ENCODE peak calls at places on chromosome 21, in four cellular contexts. V, E, P and O are unnamed samples.

GRCh38 chr21:27818847-27819246 is 852.0 kb upstream of the ADAMTS5 start:
- DNase-seq in V (no peak), E (peak; percentile 62), P (no peak), O (no peak)

GRCh38 chr21:38965910-38966504 is 160.3 kb downstream of the ETS2 start:
- DNase-seq in V (peak; percentile 80), E (no peak), P (peak; percentile 86), O (no peak)

GRCh38 chr21:38848187-38848609 is 42.5 kb downstream of the ETS2 start:
- DNase-seq in V (no peak), E (no peak), P (no peak), O (no peak)

GRCh38 chr21:41204736-41205135 is 36.8 kb downstream of the BACE2 start:
- DNase-seq in V (no peak), E (no peak), P (no peak), O (no peak)

GRCh38 chr21:31459457-31459856 is 115.4 kb upstream of the TIAM1 start:
- DNase-seq in V (peak; percentile 72), E (no peak), P (peak; percentile 70), O (no peak)

GRCh38 chr21:37166733-37167132 is 93.7 kb downstream of the TTC3 start:
- DNase-seq in V (peak; percentile 48), E (no peak), P (peak; percentile 51), O (no peak)

GRCh38 chr21:16169102-16169511 is 439.3 kb downstream of the USP25 start:
- DNase-seq in V (no peak), E (peak; percentile 9), P (no peak), O (peak; percentile 82)

GRCh38 chr21:26945916-26946315 is 21.0 kb downstream of the ADAMTS5 start:
- DNase-seq in V (peak; percentile 54), E (no peak), P (peak; percentile 7), O (no peak)

GRCh38 chr21:37380349-37381323 is 14.1 kb downstream of the DYRK1A start:
- DNase-seq in V (no peak), E (no peak), P (peak; percentile 50), O (no peak)

GRCh38 chr21:40714516-40714915 is 132.4 kb downstream of the DSCAM start:
- DNase-seq in V (no peak), E (peak; percentile 38), P (no peak), O (no peak)

GRCh38 chr21:31335957-31336738 is 7.9 kb downstream of the TIAM1 start:
- DNase-seq in V (no peak), E (peak; percentile 74), P (no peak), O (peak; percentile 96)

GRCh38 chr21:31848339-31848985 is 24.4 kb upstream of the HUNK start:
- DNase-seq in V (no peak), E (no peak), P (no peak), O (no peak)

GRCh38 chr21:28099296-28099695 is 893.4 kb downstream of the LTN1 start:
- DNase-seq in V (no peak), E (peak; percentile 3), P (no peak), O (peak; percentile 25)

GRCh38 chr21:33211732-33212131 is 18.0 kb upstream of the IFNAR2 start:
- DNase-seq in V (no peak), E (no peak), P (no peak), O (no peak)

GRCh38 chr21:19792004-19792403 is 1206.2 kb upstream of the NCAM2 start:
- DNase-seq in V (no peak), E (no peak), P (no peak), O (no peak)

GRCh38 chr21:17519208-17519738 is 6.4 kb downstream of the CXADR start:
- DNase-seq in V (no peak), E (no peak), P (no peak), O (no peak)

GRCh38 chr21:29092102-29092959 is 18.9 kb upstream of the CCT8 start:
- DNase-seq in V (no peak), E (peak; percentile 52), P (no peak), O (peak; percentile 61)

GRCh38 chr21:40371329-40371728 is 475.6 kb downstream of the DSCAM start:
- DNase-seq in V (no peak), E (no peak), P (no peak), O (no peak)

GRCh38 chr21:25913488-25913887 is 178.7 kb downstream of the GABPA start:
- DNase-seq in V (no peak), E (no peak), P (peak; percentile 18), O (no peak)

GRCh38 chr21:31383770-31384169 is 39.7 kb upstream of the TIAM1 start:
- DNase-seq in V (peak; percentile 13), E (no peak), P (no peak), O (no peak)

GRCh38 chr21:10430007-10430406 is 91.4 kb upstream of the TPTE start:
- DNase-seq in V (no peak), E (no peak), P (no peak), O (no peak)

GRCh38 chr21:28482657-28483056 is 510.0 kb downstream of the LTN1 start:
- DNase-seq in V (no peak), E (no peak), P (no peak), O (no peak)

GRCh38 chr21:40602105-40602504 is 244.9 kb downstream of the DSCAM start:
- DNase-seq in V (no peak), E (no peak), P (no peak), O (no peak)

GRCh38 chr21:17461582-17461981 is 51.3 kb upstream of the CXADR start:
- DNase-seq in V (no peak), E (peak; percentile 44), P (no peak), O (peak; percentile 22)

GRCh38 chr21:14600569-14601308 is 54.6 kb upstream of the SAMSN1 start:
- DNase-seq in V (no peak), E (no peak), P (no peak), O (no peak)
- H3K9ac ChIP-seq in V (no peak overlapping the region), E (no peak overlapping the region), P (no peak overlapping the region), O (no peak overlapping the region)

DNA sequence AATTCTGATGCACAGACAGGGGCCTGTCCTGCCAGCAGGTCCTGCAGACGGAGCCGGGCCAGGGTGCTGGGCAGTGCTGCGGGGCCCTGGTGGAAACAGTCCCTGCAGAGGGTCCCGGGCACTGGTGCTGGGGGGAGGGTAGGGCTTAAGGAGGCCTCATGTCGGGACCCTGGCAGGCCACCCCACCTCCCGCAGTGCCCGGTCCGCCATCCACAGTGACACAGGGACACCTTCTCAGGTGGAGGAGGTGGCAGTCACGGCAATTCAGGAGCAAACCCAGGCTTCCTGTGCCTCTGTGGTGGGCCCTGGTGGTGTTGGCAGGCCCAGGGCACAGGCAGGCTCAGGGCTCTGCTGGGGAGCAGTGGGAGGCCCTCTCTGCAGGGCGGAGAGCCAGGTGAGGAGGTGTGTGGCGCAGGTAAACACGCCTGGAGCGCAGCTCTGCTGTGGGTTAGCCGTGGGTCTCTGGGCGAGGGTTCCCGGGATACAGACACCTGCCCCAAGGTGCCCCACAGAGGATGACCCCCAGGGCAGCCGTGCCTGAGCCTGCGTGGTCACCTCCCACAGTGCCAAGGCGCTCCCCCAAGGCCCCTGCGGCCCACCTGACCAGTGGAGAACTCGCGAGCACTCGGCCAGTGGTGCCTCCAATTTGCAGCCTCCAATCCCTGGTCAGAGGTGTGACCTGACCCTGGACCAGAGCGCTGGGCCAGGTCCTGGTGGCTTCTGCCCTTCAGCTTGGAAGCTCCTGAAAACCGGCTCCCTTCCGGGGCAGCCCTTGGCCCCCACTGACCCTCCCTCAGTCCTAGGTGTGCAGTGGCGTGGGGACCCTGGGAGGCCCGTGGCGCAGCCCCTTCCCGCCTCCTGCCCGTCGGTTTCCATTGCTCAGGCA is 19.2 kb downstream of the COL18A1 start:
- DNase-seq in V (peak; percentile 46), E (no peak), P (no peak), O (no peak)
- H3K9ac ChIP-seq in V (no peak overlapping the region), E (no peak overlapping the region), P (no peak overlapping the region), O (no peak overlapping the region)

GRCh38 chr21:42373181-42373907 is 7.0 kb upstream of the TFF1 start:
- DNase-seq in V (no peak), E (no peak), P (no peak), O (no peak)

GRCh38 chr21:42369821-42370220 is 3.5 kb upstream of the TFF1 start:
- DNase-seq in V (no peak), E (no peak), P (no peak), O (no peak)

GRCh38 chr21:42374457-42374856 is 8.1 kb upstream of the TFF1 start:
- DNase-seq in V (no peak), E (no peak), P (no peak), O (no peak)

GRCh38 chr21:42373908-42374455 is 7.6 kb upstream of the TFF1 start:
- DNase-seq in V (no peak), E (no peak), P (no peak), O (no peak)

DNA sequence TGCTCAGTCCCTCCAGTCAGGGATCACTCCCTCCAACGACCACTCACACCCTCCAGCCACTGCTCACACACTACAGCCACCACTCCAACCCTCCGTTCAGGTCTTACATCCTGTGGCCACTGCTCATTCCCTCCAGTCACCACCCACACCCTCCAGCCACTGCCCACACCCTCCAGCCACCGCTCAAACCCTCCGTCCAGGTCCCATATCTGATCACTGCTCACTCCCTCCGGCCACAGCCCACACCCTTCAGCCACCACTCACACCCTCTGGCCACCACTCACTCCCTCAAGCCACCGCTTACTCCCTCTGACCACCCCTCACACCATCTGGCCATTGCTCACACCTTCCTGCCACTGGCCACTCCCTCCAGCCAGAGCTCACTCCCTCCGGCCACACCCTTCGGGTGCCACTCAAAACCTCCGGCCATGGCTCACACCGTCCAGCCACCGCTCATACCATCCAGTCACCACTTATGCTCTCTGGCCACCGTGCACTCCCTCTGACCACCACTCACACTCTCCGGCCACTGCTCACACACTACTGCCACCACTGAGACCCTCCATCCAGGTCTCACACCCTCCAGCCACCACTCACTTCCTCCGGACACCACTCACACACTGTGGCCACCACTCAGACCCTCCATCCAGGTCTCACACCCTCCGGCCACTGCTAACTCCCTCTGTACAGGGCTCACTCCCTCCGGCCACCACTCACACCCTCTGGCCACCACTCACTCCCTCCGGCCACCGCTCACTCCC is 4.7 kb upstream of the TFF1 start:
- DNase-seq in V (no peak), E (no peak), P (no peak), O (no peak)
- H3K9ac ChIP-seq in V (no peak overlapping the region), E (no peak overlapping the region), P (no peak overlapping the region), O (no peak overlapping the region)

GRCh38 chr21:43933146-43933673 is 68.2 kb downstream of the AGPAT3 start:
- DNase-seq in V (no peak), E (no peak), P (no peak), O (no peak)

GRCh38 chr21:43933680-43934079 is 68.7 kb downstream of the AGPAT3 start:
- DNase-seq in V (no peak), E (no peak), P (no peak), O (no peak)

GRCh38 chr21:43930848-43931384 is 65.9 kb downstream of the AGPAT3 start:
- DNase-seq in V (no peak), E (no peak), P (no peak), O (no peak)

GRCh38 chr21:43931454-43931853 is 66.4 kb downstream of the AGPAT3 start:
- DNase-seq in V (no peak), E (no peak), P (no peak), O (no peak)

GRCh38 chr21:43932005-43932404 is 67.0 kb downstream of the AGPAT3 start:
- DNase-seq in V (no peak), E (no peak), P (no peak), O (no peak)
- H3K9ac ChIP-seq in V (no peak overlapping the region), E (no peak overlapping the region), P (no peak overlapping the region), O (no peak overlapping the region)